ENCODE peak calls at places on chromosomes 12 and 14, in four cellular contexts. G is fibroblast of lung, R is tibial artery, J is astrocyte of the spinal cord. Z is an unnamed sample.
A peak's percentile ranks its signal among the peaks of the same experiment; 100 is the strongest.

GRCh38 chr12:68482014-68482413 is 128.7 kb upstream of the RAP1B start:
- DNase-seq in R (no peak), G (no peak), J (no peak), Z (no peak)

GRCh38 chr14:104111301-104112112 is 26.0 kb downstream of the ASPG start:
- DNase-seq in G (no peak), J (no peak), R (peak; percentile 60), Z (no peak)

GRCh38 chr14:44960146-44960545 is 1.6 kb downstream of the KLHL28 start:
- DNase-seq in G (no peak), J (peak; percentile 16), R (no peak), Z (no peak)

GRCh38 chr12:123115409-123116111 is 35.3 kb downstream of the PITPNM2 start:
- DNase-seq in R (peak; percentile 89), G (peak; percentile 98), J (peak; percentile 91), Z (no peak)

GRCh38 chr14:95535226-95536021 is 574 bp downstream of the GLRX5 start:
- DNase-seq in J (no peak), R (no peak), G (no peak), Z (no peak)

GRCh38 chr12:71746983-71747611 is 7.6 kb upstream of the RAB21 start:
- DNase-seq in G (peak; percentile 78), J (peak; percentile 59), R (no peak), Z (no peak)

GRCh38 chr14:61601923-61602732 is 93.2 kb upstream of the HIF1A start:
- DNase-seq in J (peak; percentile 23), R (no peak), G (no peak), Z (no peak)

GRCh38 chr14:23139874-23140273 is 20.8 kb upstream of the CEBPE start:
- DNase-seq in R (no peak), G (no peak), J (no peak), Z (no peak)

GRCh38 chr12:107092669-107093546 is 441 bp downstream of the CRY1 start:
- DNase-seq in G (no peak), R (no peak), J (no peak), Z (no peak)

GRCh38 chr12:67760586-67761275 is 112.2 kb downstream of the DYRK2 start:
- DNase-seq in R (no peak), J (no peak), G (no peak), Z (no peak)

GRCh38 chr12:22459872-22460490 is 84.4 kb downstream of the C2CD5 start:
- DNase-seq in R (no peak), J (peak; percentile 53), G (peak; percentile 69), Z (no peak)

GRCh38 chr12:6890789-6891624 is 13.6 kb upstream of the LRRC23 start:
- DNase-seq in R (peak; percentile 99), G (peak; percentile 96), J (peak; percentile 96), Z (peak; percentile 76)

GRCh38 chr12:87704374-87704773 is 324.8 kb downstream of the C12orf50 start:
- DNase-seq in G (no peak), J (no peak), R (no peak), Z (peak; percentile 83)

GRCh38 chr12:9943244-9943643 is 11.1 kb upstream of the CLEC2A start:
- DNase-seq in G (no peak), J (no peak), R (no peak), Z (no peak)

GRCh38 chr12:70043490-70044138 is 199.6 kb upstream of the CNOT2 start:
- DNase-seq in G (no peak), R (no peak), J (peak; percentile 2), Z (no peak)

GRCh38 chr14:74459289-74459946 is 33.4 kb upstream of the SYNDIG1L start:
- DNase-seq in R (no peak), G (peak; percentile 51), J (peak; percentile 51), Z (peak; percentile 7)

GRCh38 chr12:69527506-69528272 is 57.5 kb downstream of the FRS2 start:
- DNase-seq in G (peak; percentile 68), J (peak; percentile 87), R (no peak), Z (no peak)

GRCh38 chr14:80602931-80603330 is 338.6 kb downstream of the CEP128 start:
- DNase-seq in G (no peak), R (no peak), J (no peak), Z (no peak)

GRCh38 chr12:124684496-124684895 is 117.1 kb upstream of the NCOR2 start:
- DNase-seq in J (no peak), G (no peak), R (no peak), Z (no peak)

GRCh38 chr12:25194211-25194610 is 749 bp downstream of the DNAI7 start:
- DNase-seq in R (no peak), J (peak; percentile 15), G (no peak), Z (no peak)

GRCh38 chr14:100291305-100292075 is 14.8 kb downstream of the SLC25A29 start:
- DNase-seq in R (no peak), J (no peak), G (no peak), Z (no peak)

GRCh38 chr12:74646831-74647230 is 109.2 kb downstream of the ATXN7L3B start:
- DNase-seq in J (peak; percentile 10), G (peak; percentile 1), R (no peak), Z (no peak)

GRCh38 chr12:69623970-69624369 is 13.3 kb upstream of the LRRC10 start:
- DNase-seq in R (no peak), J (no peak), G (no peak), Z (peak; percentile 34)

GRCh38 chr12:88375960-88376305 is 204.3 kb downstream of the KITLG start:
- DNase-seq in J (no peak), G (no peak), R (no peak), Z (no peak)

GRCh38 chr14:49549446-49549845 is 36.7 kb downstream of the RPS29 start:
- DNase-seq in G (no peak), J (no peak), R (no peak), Z (no peak)

GRCh38 chr14:59123975-59124374 is 64.5 kb upstream of the DAAM1 start:
- DNase-seq in G (peak; percentile 55), R (no peak), J (peak; percentile 35), Z (no peak)

GRCh38 chr14:63893701-63894458 is 41.1 kb downstream of the SYNE2 start:
- DNase-seq in G (peak; percentile 93), R (peak; percentile 89), J (peak; percentile 89), Z (peak; percentile 96)

GRCh38 chr12:67827820-67828383 is 161.3 kb upstream of the IFNG-AS1 start:
- DNase-seq in R (no peak), G (peak; percentile 86), J (peak; percentile 97), Z (peak; percentile 78)

GRCh38 chr12:2208837-2209236 is 156.1 kb downstream of the CACNA1C start:
- DNase-seq in J (no peak), G (no peak), R (no peak), Z (no peak)

GRCh38 chr12:2211119-2211518 is 158.3 kb downstream of the CACNA1C start:
- DNase-seq in R (no peak), J (no peak), G (no peak), Z (no peak)

DNA sequence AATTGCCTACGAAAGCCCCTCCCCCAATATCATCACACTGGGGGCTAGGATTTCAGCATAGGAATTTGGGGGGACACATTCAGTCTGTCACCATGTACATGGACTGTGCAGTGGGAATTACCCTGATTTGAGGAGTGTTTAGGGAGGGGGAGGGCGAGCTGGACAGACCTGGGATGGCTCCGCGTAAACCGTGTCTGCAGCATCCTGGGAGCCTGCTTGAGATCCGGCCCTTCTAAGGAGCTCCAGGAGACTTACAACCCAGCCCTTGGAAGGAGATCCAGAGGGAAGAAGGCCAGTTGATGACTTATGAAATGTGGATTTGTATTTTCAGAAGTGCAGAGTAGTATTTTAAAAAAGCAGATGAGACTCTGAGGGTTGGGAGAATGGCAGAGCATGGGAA is 153.2 kb downstream of the CACNA1C start:
- DNase-seq in G (no peak), R (no peak), J (no peak), Z (no peak)
- TF ChIP-seq CTCF in G (no peak), R (no peak), J (no peak), Z (no peak)

DNA sequence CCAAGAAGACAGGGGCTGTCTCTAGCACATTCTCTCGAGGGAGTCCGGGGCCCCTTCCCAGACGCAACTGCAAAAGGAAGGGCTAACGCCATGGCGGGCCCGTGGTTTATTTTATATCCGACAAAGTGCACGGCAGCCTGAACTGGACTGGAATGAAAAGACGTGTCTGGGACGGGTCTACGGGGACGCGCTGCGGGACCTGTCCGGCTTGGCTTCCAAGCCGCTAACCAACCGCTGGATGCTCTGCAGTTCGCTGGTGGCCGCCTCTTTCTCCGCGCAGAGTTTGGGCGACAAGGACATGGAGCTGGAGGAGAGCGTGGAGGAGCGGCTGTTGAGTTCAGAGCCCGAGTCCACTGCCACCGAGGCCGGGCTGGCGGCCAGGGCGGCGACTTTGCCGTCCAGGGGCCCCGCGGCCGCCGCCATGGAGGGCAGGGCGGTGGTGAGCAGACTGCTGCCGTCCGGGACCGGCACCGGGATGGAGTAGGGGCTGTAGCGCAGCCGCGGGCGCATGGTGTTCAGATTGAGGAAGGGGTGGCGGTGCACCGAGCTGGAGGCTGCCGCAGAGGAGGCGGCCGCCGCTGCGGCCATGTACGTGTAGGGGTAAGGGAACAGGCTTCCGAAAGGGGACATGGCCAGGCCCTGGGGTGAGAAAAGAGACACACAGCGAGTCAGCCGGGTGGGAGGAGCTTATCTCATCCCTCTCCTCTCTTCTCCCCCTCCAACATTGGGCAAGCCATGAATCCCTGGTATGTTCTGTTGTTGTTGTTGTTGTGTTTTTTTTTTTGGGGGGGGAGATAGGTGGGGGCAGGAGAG is 12.1 kb downstream of the TBX3 start:
- DNase-seq in G (peak; percentile 77), J (peak; percentile 50), R (no peak), Z (no peak)
- H3K4me3 ChIP-seq in G (peak overlapping the region; percentile 46), J (peak overlapping the region; percentile 27), R (no peak overlapping the region), Z (no peak overlapping the region)

GRCh38 chr14:54881235-54881760 is 21.3 kb downstream of the GCH1 start:
- DNase-seq in J (peak; percentile 59), R (no peak), G (peak; percentile 47), Z (no peak)

GRCh38 chr14:54882521-54882920 is 20.1 kb downstream of the GCH1 start:
- DNase-seq in R (no peak), G (no peak), J (no peak), Z (no peak)

GRCh38 chr14:54877703-54878021 is 25.0 kb downstream of the GCH1 start:
- DNase-seq in R (no peak), G (no peak), J (no peak), Z (no peak)

GRCh38 chr14:54877015-54877702 is 25.5 kb downstream of the GCH1 start:
- DNase-seq in J (no peak), G (no peak), R (no peak), Z (no peak)

DNA sequence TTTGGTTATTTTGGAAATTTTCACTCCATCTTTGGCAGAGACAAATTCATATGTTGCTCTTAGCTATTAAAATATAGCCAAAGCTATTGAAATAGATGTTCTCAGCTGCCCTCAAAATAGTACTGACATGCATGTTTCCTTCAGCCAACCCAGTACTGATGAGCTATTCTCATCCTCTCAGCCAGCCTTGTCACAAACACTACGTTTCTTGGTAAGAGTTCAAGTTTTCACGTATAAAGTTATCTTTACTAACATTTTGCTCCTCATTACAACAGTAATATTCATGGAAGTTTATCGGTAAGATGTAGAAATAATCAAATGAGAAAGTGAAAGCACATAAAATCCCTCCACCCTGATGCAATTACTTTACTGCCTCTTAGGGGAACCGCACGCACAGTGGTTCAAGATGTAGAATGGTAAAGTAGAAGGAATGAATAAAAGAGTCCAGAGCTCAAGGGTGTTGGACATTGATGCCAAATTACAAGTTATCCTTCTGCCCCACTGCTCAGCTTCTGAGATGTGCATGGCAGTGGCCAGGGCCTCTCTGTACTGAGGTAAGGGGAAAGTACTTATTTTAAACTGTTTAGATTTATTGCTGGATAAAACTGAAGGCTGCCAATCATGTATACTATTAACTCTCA is 20.7 kb downstream of the GCH1 start:
- DNase-seq in R (no peak), G (peak; percentile 54), J (peak; percentile 35), Z (no peak)
- TF ChIP-seq CTCF in R (no peak), G (no peak), J (no peak), Z (no peak)

DNA sequence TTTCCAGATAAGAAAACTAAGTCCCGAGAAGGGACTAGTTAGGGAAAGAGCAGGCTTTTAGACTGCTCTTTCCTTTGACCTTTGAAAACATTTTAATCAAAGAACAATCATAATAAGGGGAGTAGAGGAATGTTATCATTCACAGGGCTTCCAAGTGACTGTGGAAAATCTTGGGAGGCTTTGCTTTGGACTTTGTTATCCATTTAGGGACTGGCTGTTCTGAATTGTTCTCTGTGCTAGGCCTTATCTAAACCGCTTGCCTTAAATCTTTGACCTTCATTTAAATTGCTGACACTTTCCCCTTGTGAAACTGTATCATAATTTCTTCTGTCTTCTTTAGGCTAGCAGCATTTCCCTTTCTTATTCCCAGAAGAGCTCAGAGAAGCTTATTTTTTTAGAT is 9.6 kb upstream of the CALM1 start:
- DNase-seq in R (no peak), J (no peak), G (no peak), Z (no peak)
- H3K4me3 ChIP-seq in R (no peak overlapping the region), J (no peak overlapping the region), G (no peak overlapping the region), Z (no peak overlapping the region)